ENCODE peak calls at places on chromosome 15, in six cellular contexts. P, X, S, Z, C and W are unnamed samples.

GRCh38 chr15:92650256-92650655 is 5.3 kb downstream of the FAM174B start:
- DNase-seq in X (no peak), P (no peak), C (no peak), S (no peak), Z (peak), W (no peak)

GRCh38 chr15:48059786-48060185 is 61.0 kb upstream of the SLC24A5 start:
- DNase-seq in C (no peak), S (peak), Z (no peak), P (no peak), X (no peak), W (peak)

GRCh38 chr15:77865701-77866100 is 211.8 kb downstream of the TBC1D2B start:
- DNase-seq in X (no peak), P (no peak), Z (no peak), S (peak), C (no peak), W (no peak)

GRCh38 chr15:92385096-92385495 is 8.6 kb upstream of the ST8SIA2 start:
- DNase-seq in C (no peak), S (no peak), Z (no peak), P (no peak), X (no peak), W (no peak)

GRCh38 chr15:89482139-89482538 is 14.2 kb downstream of the RHCG start:
- DNase-seq in Z (no peak), P (no peak), S (no peak), X (no peak), C (no peak), W (no peak)

GRCh38 chr15:97425596-97425995 is 534.9 kb upstream of the ARRDC4 start:
- DNase-seq in S (no peak), Z (no peak), P (no peak), X (no peak), C (no peak), W (no peak)

GRCh38 chr15:84988909-84989644 is 7.4 kb downstream of the PDE8A start:
- DNase-seq in S (no peak), C (no peak), P (no peak), Z (no peak), X (no peak), W (no peak)

GRCh38 chr15:35958021-35958420 is 412.1 kb upstream of the DPH6 start:
- DNase-seq in S (no peak), X (no peak), P (no peak), Z (no peak), C (no peak), W (no peak)

GRCh38 chr15:65263313-65263712 is 23.4 kb downstream of the PARP16 start:
- DNase-seq in Z (no peak), X (no peak), S (no peak), P (no peak), C (no peak), W (no peak)

GRCh38 chr15:37981781-37982180 is 47.3 kb downstream of the TMCO5A start:
- DNase-seq in X (no peak), S (no peak), Z (no peak), C (no peak), P (peak), W (no peak)

GRCh38 chr15:73457334-73457733 is 14.4 kb downstream of the REC114 start:
- DNase-seq in X (no peak), C (no peak), S (no peak), P (no peak), Z (no peak), W (no peak)

GRCh38 chr15:88638626-88639372 is at the start of gene ISG20:
- DNase-seq in X (peak), P (peak), C (peak), Z (peak), S (peak), W (peak)

GRCh38 chr15:88693191-88693590 is 54.4 kb downstream of the ISG20 start:
- DNase-seq in P (no peak), Z (no peak), X (no peak), S (no peak), C (no peak), W (no peak)

GRCh38 chr15:60134609-60135008 is 130.5 kb downstream of the FOXB1 start:
- DNase-seq in S (no peak), P (no peak), Z (no peak), X (no peak), C (no peak), W (no peak)

GRCh38 chr15:68114356-68114755 is 60.2 kb downstream of the PIAS1 start:
- DNase-seq in P (no peak), X (peak), C (no peak), Z (no peak), S (no peak), W (no peak)

GRCh38 chr15:42919794-42920280 is 741 bp downstream of the TTBK2 start:
- DNase-seq in X (no peak), S (no peak), Z (peak), C (no peak), P (peak), W (peak)

GRCh38 chr15:42605281-42605744 is 29.9 kb downstream of the STARD9 start:
- DNase-seq in X (peak), C (peak), S (no peak), P (no peak), Z (no peak), W (no peak)

GRCh38 chr15:40680151-40680550 is 14.8 kb upstream of the RAD51 start:
- DNase-seq in Z (no peak), S (no peak), P (no peak), C (no peak), X (no peak), W (no peak)

GRCh38 chr15:29671308-29671981 is 150.8 kb downstream of the TJP1 start:
- DNase-seq in S (no peak), X (no peak), Z (no peak), P (no peak), C (no peak), W (no peak)

GRCh38 chr15:74631935-74632560 is 16.4 kb downstream of the CLK3 start:
- DNase-seq in Z (no peak), S (peak), C (no peak), P (peak), X (no peak), W (peak)

GRCh38 chr15:93178371-93178770 is 89.4 kb upstream of the RGMA start:
- DNase-seq in C (no peak), S (peak), Z (no peak), P (no peak), X (no peak), W (no peak)

GRCh38 chr15:34810455-34811146 is 15.3 kb upstream of the ACTC1 start:
- DNase-seq in C (no peak), X (no peak), P (no peak), Z (no peak), S (no peak), W (no peak)

GRCh38 chr15:36497903-36498302 is 81.5 kb upstream of the CDIN1 start:
- DNase-seq in X (no peak), P (no peak), S (no peak), Z (no peak), C (no peak), W (no peak)

GRCh38 chr15:66603301-66604179 is 37.7 kb upstream of the LCTL start:
- DNase-seq in Z (peak), C (no peak), S (peak), X (peak), P (peak), W (no peak)

GRCh38 chr15:91182096-91182495 is 82.0 kb downstream of the SV2B start:
- DNase-seq in C (no peak), P (no peak), Z (no peak), S (no peak), X (no peak), W (no peak)

GRCh38 chr15:100926258-100926657 is 7.1 kb downstream of the LRRK1 start:
- DNase-seq in X (peak), Z (no peak), P (peak), C (no peak), S (no peak), W (no peak)

GRCh38 chr15:55993111-55993803 is at the start of gene NEDD4:
- DNase-seq in C (peak), Z (peak), S (peak), P (peak), X (peak), W (peak)

GRCh38 chr15:88003928-88004327 is 252.6 kb downstream of the NTRK3 start:
- DNase-seq in C (no peak), P (no peak), Z (no peak), X (no peak), S (no peak), W (no peak)

GRCh38 chr15:94066811-94067210 is 164.6 kb upstream of the MCTP2 start:
- DNase-seq in C (no peak), Z (no peak), X (no peak), P (no peak), S (no peak), W (no peak)

GRCh38 chr15:90019611-90020010 is 18.5 kb downstream of the ZNF710 start:
- DNase-seq in Z (no peak), S (no peak), P (no peak), X (no peak), C (no peak), W (no peak)

GRCh38 chr15:92365816-92366215 is 27.9 kb upstream of the ST8SIA2 start:
- DNase-seq in X (no peak), Z (no peak), P (no peak), C (no peak), S (no peak), W (no peak)

GRCh38 chr15:77526582-77527163 is 106.0 kb downstream of the HMG20A start:
- DNase-seq in Z (no peak), P (no peak), C (no peak), X (no peak), S (peak), W (no peak)

GRCh38 chr15:70376031-70376928 is 278.6 kb upstream of the TLE3 start:
- DNase-seq in P (peak), C (no peak), Z (peak), S (no peak), X (no peak), W (no peak)

GRCh38 chr15:91032919-91033803 is 10.8 kb upstream of the VPS33B start:
- DNase-seq in C (no peak), Z (peak), X (peak), S (peak), P (peak), W (no peak)

GRCh38 chr15:22881739-22882440 is 43.4 kb downstream of the NIPA2 start:
- DNase-seq in C (no peak), S (no peak), X (no peak), Z (no peak), P (no peak), W (no peak)

GRCh38 chr15:43516801-43517353 is 531 bp upstream of the MAP1A start:
- DNase-seq in P (no peak), S (no peak), Z (no peak), X (no peak), C (no peak), W (no peak)

GRCh38 chr15:32641517-32642059 is at the start of gene SCG5:
- DNase-seq in Z (no peak), X (no peak), S (no peak), P (peak), C (no peak), W (no peak)

DNA sequence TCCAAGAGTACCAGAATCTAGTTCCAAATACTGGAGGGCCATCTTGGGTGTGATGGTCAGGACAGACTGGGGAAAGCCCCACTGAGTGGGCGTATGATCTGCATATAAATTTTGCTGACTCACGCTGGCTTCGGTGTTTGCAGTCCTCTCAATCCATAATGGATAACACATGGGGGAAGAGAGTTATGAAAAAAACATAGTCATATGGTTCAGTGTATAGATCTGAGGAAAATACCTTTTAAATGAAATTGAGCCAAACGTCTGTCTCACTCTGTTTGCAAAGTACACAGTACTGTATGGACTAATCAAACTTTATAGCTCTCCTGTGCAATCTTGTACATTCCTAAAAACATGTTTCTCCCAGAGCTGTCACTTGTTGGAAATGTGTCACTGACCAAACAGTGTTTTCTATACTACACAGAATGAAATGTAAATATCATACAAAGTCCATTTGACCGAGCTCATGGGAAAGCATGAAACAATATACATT is 125.3 kb upstream of the THBS1 start:
- DNase-seq in S (no peak), P (no peak), C (no peak), X (peak), Z (no peak), W (no peak)
- H3K4me3 ChIP-seq in S (no peak), P (no peak), C (no peak), X (no peak), Z (no peak), W (no peak)

DNA sequence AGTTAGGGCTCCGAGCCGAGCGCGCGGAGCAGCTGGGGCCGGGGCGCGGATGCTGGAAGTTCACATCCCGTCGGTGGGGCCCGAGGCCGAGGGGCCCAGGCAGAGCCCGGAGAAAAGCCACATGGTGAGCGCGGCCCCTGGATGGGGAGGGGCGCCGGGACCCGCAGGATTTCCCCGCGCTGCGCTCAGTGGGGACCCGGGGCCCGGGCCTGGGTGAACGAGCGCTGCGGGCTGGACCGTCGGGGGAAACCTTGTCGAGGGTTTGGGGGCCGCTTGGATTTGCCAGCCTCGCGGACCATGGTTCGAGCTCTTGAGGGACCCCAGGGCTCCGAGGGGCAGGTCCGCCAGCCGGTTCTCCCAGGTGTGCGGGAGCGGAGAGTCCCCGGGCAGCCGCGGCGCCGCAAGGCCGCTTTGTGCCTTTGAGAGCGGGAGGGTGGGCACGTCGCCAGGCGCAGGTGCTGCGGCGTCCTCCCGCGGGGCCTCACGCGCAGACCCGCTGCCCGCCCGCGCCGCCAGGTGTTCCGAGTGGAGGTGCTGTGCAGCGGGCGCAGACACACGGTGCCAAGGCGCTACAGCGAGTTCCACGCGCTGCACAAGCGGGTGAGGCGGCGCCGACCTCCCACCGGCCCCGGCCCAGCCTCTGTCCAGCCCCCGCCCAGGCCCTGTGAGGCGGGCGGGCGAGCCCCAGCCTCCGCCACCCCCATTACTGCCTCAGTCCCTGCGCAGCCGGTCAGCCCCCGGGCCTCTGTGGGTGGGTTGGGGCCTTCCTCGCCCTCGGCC is at the start of gene SNX22:
- DNase-seq in P (peak), X (peak), S (no peak), C (no peak), Z (no peak), W (no peak)
- H3K4me3 ChIP-seq in P (peak), X (peak), S (peak), C (peak), Z (peak), W (peak)

GRCh38 chr15:50726315-50726714 is 39.2 kb downstream of the SPPL2A start:
- DNase-seq in Z (no peak), S (no peak), C (no peak), X (no peak), P (no peak), W (no peak)
- H3K4me3 ChIP-seq in Z (no peak), S (no peak), C (no peak), X (no peak), P (no peak), W (no peak)

DNA sequence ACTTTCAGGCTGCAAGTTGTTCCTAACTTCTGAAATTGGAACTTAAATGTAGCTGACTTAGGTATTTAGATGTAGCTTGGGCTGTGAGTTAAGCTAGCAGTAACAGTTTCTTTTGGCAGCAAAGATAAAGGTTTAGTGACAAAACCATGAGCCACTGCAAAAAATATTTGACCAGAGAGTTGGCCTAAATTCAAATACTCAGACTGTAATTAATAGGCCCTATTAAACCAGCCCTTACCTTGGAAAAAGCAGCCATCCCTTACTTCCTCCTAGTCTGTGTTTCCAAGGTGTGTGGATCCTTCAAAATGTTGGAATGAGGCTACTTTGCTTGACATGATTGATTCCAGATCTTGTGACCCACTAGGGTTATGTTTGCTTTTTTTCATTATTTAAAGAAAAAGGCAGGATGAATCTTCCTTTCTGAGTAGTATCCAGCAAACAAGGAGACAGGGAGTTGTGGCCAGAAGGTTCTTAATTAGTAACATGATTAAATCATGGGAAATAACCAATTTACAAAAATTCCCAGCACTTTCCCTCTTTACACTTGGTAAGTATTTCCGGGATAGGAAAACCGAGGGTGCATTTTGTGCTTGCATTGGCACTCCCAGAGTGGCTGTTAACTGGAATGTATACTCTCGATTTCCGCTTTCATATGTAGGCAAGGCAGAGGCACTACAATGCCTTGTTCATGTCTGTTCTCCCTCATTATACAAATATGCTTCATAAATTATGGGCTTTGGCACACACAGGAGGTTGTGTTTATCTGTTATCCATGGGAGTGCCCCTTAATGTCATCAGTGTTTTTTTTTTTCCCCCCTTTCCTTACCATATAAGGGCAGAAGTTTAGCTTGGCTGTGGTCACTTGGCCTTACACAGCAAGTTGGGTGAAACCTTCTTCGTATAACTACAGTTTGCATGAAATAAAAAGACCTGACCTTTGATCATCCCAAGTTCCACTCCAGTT is 8.5 kb downstream of the TPM1 start:
- DNase-seq in X (no peak), P (no peak), C (no peak), S (no peak), Z (no peak), W (no peak)
- H3K4me3 ChIP-seq in X (no peak), P (no peak), C (no peak), S (peak), Z (peak), W (no peak)

GRCh38 chr15:52795464-52796227 is 5.5 kb upstream of the ONECUT1 start:
- DNase-seq in P (no peak), X (no peak), Z (no peak), C (no peak), S (no peak), W (no peak)
- H3K4me3 ChIP-seq in P (no peak), X (no peak), Z (no peak), C (no peak), S (no peak), W (no peak)

GRCh38 chr15:58471341-58471740 is 39.5 kb downstream of the LIPC start:
- DNase-seq in X (no peak), S (no peak), P (no peak), Z (no peak), C (no peak), W (no peak)

GRCh38 chr15:58474741-58475323 is 43.0 kb downstream of the LIPC start:
- DNase-seq in X (no peak), C (no peak), P (no peak), Z (no peak), S (no peak), W (no peak)

GRCh38 chr15:58473720-58474119 is 41.9 kb downstream of the LIPC start:
- DNase-seq in S (no peak), P (no peak), Z (no peak), C (peak), X (peak), W (no peak)

GRCh38 chr15:58472221-58472620 is 40.4 kb downstream of the LIPC start:
- DNase-seq in P (no peak), Z (no peak), X (no peak), C (no peak), S (no peak), W (no peak)

DNA sequence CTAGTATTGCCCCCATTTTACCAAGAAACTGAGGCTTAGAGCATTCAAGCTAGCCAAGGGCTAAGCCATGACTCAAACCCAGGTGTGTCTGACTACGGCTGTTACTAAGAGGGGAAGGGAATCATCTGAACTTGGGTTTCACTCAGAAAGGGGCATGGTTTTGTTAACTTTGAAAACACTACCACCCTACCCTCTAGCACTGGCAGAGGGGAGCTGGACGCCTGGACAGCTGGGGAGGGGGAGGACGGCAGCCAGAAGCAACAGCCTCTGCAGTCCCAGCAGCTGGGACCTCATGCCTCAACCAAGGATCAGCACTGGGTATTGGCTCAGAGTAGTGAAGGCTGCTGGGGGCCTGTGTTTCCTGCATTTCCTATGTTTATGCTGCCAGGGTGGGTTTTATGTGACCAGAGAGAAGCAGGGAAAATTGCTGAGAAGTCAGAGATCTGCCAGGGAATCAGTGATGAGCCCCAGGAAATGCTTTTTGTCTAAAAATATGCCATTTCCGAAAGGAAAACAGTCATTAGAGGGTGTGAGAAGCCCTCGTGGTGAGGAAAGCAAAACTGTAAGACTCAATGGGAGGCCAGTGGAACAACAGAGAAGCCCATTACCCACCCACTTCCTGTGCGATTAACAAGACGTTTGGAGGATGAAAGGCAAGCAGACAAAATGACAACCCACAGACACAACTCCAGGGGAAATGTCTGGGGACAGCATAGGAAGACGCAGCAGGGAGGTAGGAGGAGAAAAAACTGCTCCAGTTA is 41.2 kb downstream of the LIPC start:
- DNase-seq in S (no peak), Z (no peak), P (no peak), C (no peak), X (peak), W (no peak)
- H3K4me3 ChIP-seq in S (no peak), Z (no peak), P (no peak), C (peak), X (peak), W (no peak)